ENCODE peak calls at places on chromosomes 4 and X, in seven cellular contexts. P is HS-5, V is NCI-H1092, L is NCI-H2171 treated with DMSO at 0.1 percent for 48 hours, S is choroid plexus epithelial cell, X is dorsolateral prefrontal cortex, K is heart left ventricle. Z is an unnamed sample.

GRCh38 chrX:30751497-30751896 is 98.3 kb downstream of the GK start:
- DNase-seq in V (no peak), X (no peak), L (no peak), S (no peak), P (no peak), K (no peak), Z (no peak)

GRCh38 chr4:150176559-150176958 is 98.3 kb downstream of the DCLK2 start:
- DNase-seq in V (no peak), X (no peak), P (peak; percentile 30), L (peak; percentile 73), K (no peak), S (no peak), Z (peak; percentile 71)

GRCh38 chr4:139297001-139297410 is 4.3 kb upstream of the NAA15 start:
- DNase-seq in P (no peak), X (no peak), V (no peak), K (no peak), S (peak; percentile 31), L (no peak), Z (no peak)

GRCh38 chrX:6695717-6696116 is 160.8 kb upstream of the VCX3A start:
- DNase-seq in L (no peak), P (no peak), K (no peak), V (no peak), S (no peak), X (no peak), Z (no peak)

GRCh38 chr4:9946171-9946570 is 75.1 kb downstream of the SLC2A9 start:
- DNase-seq in L (no peak), V (no peak), S (no peak), P (no peak), X (no peak), K (no peak), Z (no peak)

GRCh38 chrX:13357925-13358324 is 38.1 kb upstream of the ATXN3L start:
- DNase-seq in S (peak; percentile 84), K (no peak), V (no peak), P (no peak), X (no peak), L (peak; percentile 92), Z (no peak)

GRCh38 chr4:108619372-108620100 is 840 bp upstream of the RPL34 start:
- DNase-seq in K (no peak), P (no peak), S (no peak), X (no peak), V (no peak), L (no peak), Z (no peak)

GRCh38 chr4:168337550-168337940 is 19.0 kb upstream of the DDX60 start:
- DNase-seq in V (no peak), S (peak; percentile 84), K (no peak), L (no peak), P (no peak), X (no peak), Z (no peak)

GRCh38 chr4:27484216-27484615 is 623.6 kb downstream of the STIM2 start:
- DNase-seq in X (no peak), S (no peak), L (no peak), P (no peak), K (no peak), V (no peak), Z (no peak)

GRCh38 chr4:20681263-20681662 is 19.0 kb upstream of the PACRGL start:
- DNase-seq in L (no peak), V (no peak), X (no peak), S (no peak), P (no peak), K (no peak), Z (no peak)

GRCh38 chr4:85773372-85773771 is 298.4 kb downstream of the ARHGAP24 start:
- DNase-seq in K (no peak), V (no peak), L (no peak), P (no peak), X (no peak), S (no peak), Z (no peak)

GRCh38 chr4:22510750-22511149 is 5.1 kb downstream of the ADGRA3 start:
- DNase-seq in L (no peak), S (no peak), X (no peak), V (no peak), P (no peak), K (no peak), Z (no peak)

GRCh38 chr4:38236003-38236402 is 275.8 kb downstream of the PTTG2 start:
- DNase-seq in V (no peak), L (no peak), K (no peak), X (no peak), P (no peak), S (no peak), Z (no peak)

GRCh38 chr4:56927196-56927595 is 19.5 kb downstream of the REST start:
- DNase-seq in V (no peak), K (no peak), X (no peak), S (no peak), P (no peak), L (no peak), Z (no peak)

GRCh38 chr4:80926446-80926845 is 104.1 kb upstream of the BMP3 start:
- DNase-seq in K (no peak), S (peak; percentile 20), L (no peak), P (peak; percentile 23), X (no peak), V (no peak), Z (no peak)

GRCh38 chrX:32538554-32538953 is 672.8 kb downstream of the DMD start:
- DNase-seq in X (no peak), P (no peak), S (no peak), V (no peak), L (no peak), K (no peak), Z (no peak)

GRCh38 chrX:14864626-14865025 is 8.2 kb downstream of the FANCB start:
- DNase-seq in X (no peak), S (peak; percentile 33), L (no peak), P (peak; percentile 26), V (no peak), K (no peak), Z (no peak)

GRCh38 chr4:117783716-117784115 is 250.6 kb upstream of the NDST3 start:
- DNase-seq in V (no peak), L (no peak), K (no peak), S (peak; percentile 12), P (peak; percentile 24), X (no peak), Z (no peak)

GRCh38 chrX:9515973-9516538 is 51.2 kb downstream of the TBL1X start:
- DNase-seq in X (no peak), S (no peak), V (no peak), K (no peak), P (no peak), L (no peak), Z (no peak)